ENCODE peak calls at places on chromosomes 4 and X, in eight cellular contexts. U is CD8-positive, alpha-beta T cell; X is CD4-positive, alpha-beta memory T cell; Y is spleen; B is left ventricle myocardium inferior; C is Peyer's patch; M is CD4-positive, alpha-beta T cell; J is upper lobe of right lung. E is an unnamed sample. For H3K27me3, the result is how much of the 10 kb centered on the place peaks cover.

GRCh38 chr4:152462715-152463114 is 73.2 kb downstream of the FBXW7 start:
- DNase-seq in Y (no peak), M (no peak), C (no peak), U (no peak), J (no peak), X (no peak), B (no peak), E (no peak)

GRCh38 chr4:140037353-140038030 is 116.5 kb downstream of the MAML3 start:
- DNase-seq in M (no peak), B (no peak), U (no peak), J (no peak), X (no peak), Y (no peak), C (no peak), E (no peak)

GRCh38 chr4:111773858-111774257 is 371.4 kb upstream of the FAM241A start:
- DNase-seq in U (no peak), J (no peak), X (no peak), M (no peak), Y (no peak), B (no peak), C (no peak), E (no peak)

GRCh38 chr4:12359420-12359819 is 930.7 kb upstream of the HS3ST1 start:
- DNase-seq in M (no peak), X (no peak), C (no peak), Y (no peak), J (no peak), U (no peak), B (no peak), E (no peak)

GRCh38 chr4:10554694-10555093 is 97.5 kb upstream of the ZNF518B start:
- DNase-seq in B (no peak), C (peak), Y (no peak), X (peak), U (peak), M (peak), J (no peak), E (no peak)

GRCh38 chr4:41205130-41205529 is 9.2 kb downstream of the APBB2 start:
- DNase-seq in C (no peak), B (no peak), X (no peak), J (no peak), U (no peak), M (no peak), Y (no peak), E (no peak)

GRCh38 chr4:152628128-152628527 is 51.7 kb downstream of the TMEM154 start:
- DNase-seq in J (no peak), X (no peak), U (no peak), B (peak), C (no peak), Y (no peak), M (no peak), E (no peak)

GRCh38 chr4:88457307-88458090 is 580 bp downstream of the HERC5 start:
- DNase-seq in C (peak), B (peak), M (no peak), U (no peak), J (peak), Y (peak), X (no peak), E (no peak)

GRCh38 chr4:17636696-17637351 is 22.4 kb downstream of the MED28 start:
- DNase-seq in J (peak), B (peak), X (peak), Y (peak), M (peak), C (peak), U (peak), E (peak)

GRCh38 chrX:149909324-149910177 is 19.8 kb upstream of the HSFX4 start:
- DNase-seq in M (no peak), U (peak), B (no peak), C (no peak), Y (no peak), X (peak), J (no peak), E (no peak)

GRCh38 chrX:149908727-149909126 is 20.6 kb upstream of the HSFX4 start:
- DNase-seq in B (no peak), C (no peak), J (no peak), Y (no peak), M (no peak), U (no peak), X (no peak), E (no peak)

GRCh38 chrX:149908308-149908707 is 21.1 kb upstream of the HSFX4 start:
- DNase-seq in Y (no peak), X (no peak), J (no peak), U (no peak), M (no peak), B (no peak), C (no peak), E (no peak)

GRCh38 chrX:149898554-149898953 is 17.6 kb downstream of the MAGEA8 start:
- DNase-seq in X (no peak), Y (no peak), C (no peak), J (no peak), M (no peak), U (no peak), B (no peak), E (no peak)

DNA sequence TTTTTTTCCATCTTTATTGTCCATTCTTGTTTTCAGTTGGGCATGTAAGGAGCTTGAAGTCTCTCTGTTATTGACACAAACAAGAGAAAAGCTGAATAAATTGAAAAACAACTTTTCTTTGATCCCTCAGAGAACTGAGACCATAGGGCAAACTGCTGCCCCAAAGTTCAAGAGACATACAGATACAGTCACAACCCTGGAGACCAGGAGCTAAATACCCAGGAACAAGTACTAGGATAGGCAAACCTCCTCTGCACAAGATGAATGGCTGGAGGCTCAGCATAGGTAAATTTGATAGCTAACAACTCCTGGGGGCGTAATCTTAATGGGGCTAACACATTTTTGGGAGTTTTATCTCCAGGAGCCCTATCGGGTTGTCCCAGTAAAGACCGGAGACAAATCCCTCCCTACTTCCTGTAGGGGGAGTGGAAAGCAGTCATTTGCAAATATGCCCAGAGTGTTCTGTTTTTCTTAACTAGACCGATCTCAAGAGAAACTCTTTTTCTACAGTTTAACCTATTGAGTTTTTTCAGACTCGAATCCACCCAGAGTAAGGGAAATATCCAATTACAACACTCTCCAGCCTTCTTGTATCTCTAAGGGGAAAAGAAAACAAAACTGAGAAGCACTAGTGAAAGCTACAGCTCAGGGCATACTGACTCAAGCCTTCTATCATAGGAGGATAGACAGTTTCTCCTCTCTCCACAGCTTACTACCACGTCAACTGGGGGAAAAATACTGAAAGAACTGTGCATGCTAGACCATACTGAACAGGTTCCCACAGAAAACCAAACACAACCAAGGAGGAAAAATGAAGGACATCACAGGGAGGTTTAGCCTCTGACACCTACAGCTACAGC is 23.1 kb downstream of the MAGEA8 start:
- DNase-seq in J (no peak), C (no peak), X (no peak), B (no peak), Y (no peak), M (no peak), U (no peak), E (no peak)
- H3K27me3 ChIP-seq in J (under half), C (under half), X (under half), B (under half), Y (under half), M (under half), U (under half), E (under half)

GRCh38 chr4:84502333-84502954 is 3.4 kb upstream of the NKX6-1 start:
- DNase-seq in C (no peak), X (no peak), J (no peak), B (no peak), M (no peak), Y (no peak), U (no peak), E (no peak)
- H3K27me3 ChIP-seq in C (under half), X (half or more), J (half or more), B (half or more), M (half or more), Y (half or more), U (half or more), E (under half)

DNA sequence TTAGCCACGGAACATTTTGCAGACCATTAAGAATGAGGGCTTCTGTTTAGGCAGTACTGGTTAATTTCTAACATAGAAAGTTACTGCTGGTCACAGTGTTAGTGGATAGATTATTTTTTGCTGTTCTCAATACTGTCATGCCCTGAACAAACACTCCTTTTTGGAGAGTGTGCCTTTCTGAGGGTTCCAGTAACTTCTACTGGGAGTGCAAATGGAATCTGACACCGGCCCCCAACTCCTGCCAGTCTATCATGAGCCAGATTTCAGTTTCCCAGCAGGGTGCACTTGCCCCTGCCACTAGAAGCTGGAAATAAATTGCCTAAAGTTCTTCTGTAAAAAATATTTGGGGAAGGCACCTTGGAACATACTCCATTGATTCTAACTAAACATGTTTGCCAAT is 224.4 kb upstream of the GPC4 start:
- DNase-seq in C (no peak), X (no peak), Y (no peak), J (no peak), B (no peak), U (no peak), M (no peak), E (no peak)
- H3K27me3 ChIP-seq in C (under half), X (under half), Y (under half), J (under half), B (under half), U (under half), M (under half), E (under half)

DNA sequence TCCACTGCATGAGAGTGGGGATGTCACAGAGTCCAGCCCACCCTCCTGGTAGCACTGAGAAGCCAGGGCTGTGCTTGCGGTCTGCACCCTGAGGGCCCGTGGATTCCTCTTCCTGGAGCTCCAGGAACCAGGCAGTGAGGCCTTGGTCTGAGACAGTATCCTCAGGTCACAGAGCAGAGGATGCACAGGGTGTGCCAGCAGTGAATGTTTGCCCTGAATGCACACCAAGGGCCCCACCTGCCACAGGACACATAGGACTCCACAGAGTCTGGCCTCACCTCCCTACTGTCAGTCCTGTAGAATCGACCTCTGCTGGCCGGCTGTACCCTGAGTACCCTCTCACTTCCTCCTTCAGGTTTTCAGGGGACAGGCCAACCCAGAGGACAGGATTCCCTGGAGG is 2.7 kb downstream of the MAGEA1 start:
- DNase-seq in B (no peak), Y (no peak), J (no peak), M (no peak), C (no peak), U (no peak), X (no peak), E (no peak)
- H3K27me3 ChIP-seq in B (under half), Y (under half), J (under half), M (under half), C (under half), U (under half), X (under half), E (under half)

DNA sequence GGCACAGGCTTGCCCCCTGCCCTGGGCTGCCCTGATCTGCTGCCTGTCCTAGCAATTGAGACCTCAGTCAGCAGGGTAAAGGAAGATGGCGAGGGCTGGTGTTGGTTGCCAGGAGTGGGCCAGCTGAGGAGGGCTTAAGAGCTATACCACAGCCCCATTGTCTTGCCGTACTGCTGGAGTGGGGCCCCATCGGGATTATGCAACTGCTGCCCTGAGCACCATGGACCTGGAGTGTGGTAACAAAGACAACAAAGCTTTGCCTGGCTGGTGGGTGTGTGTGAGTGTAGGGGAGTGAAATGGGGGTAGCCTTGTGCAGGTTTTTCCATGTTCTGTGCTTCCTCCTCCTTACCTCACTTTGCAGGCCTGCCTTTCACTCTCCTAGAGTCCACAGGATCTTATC is 74.3 kb downstream of the EFNB1 start:
- DNase-seq in B (no peak), X (no peak), Y (no peak), M (no peak), C (no peak), J (no peak), U (no peak), E (no peak)
- H3K27me3 ChIP-seq in B (under half), X (under half), Y (under half), M (under half), C (under half), J (under half), U (under half), E (under half)

GRCh38 chr4:155232432-155232831 is 24.0 kb downstream of the NPY2R start:
- DNase-seq in C (no peak), Y (no peak), M (no peak), U (no peak), J (no peak), B (no peak), X (no peak), E (no peak)
- H3K27me3 ChIP-seq in C (under half), Y (under half), M (under half), U (under half), J (under half), B (under half), X (under half), E (under half)

GRCh38 chrX:137548261-137548660 is 17.7 kb upstream of the ZIC3 start:
- DNase-seq in B (no peak), Y (no peak), X (no peak), C (no peak), M (no peak), J (no peak), U (no peak), E (no peak)

GRCh38 chrX:137547291-137547690 is 18.6 kb upstream of the ZIC3 start:
- DNase-seq in M (no peak), C (no peak), J (no peak), Y (no peak), X (no peak), U (no peak), B (no peak), E (no peak)

GRCh38 chrX:137549073-137549472 is 16.9 kb upstream of the ZIC3 start:
- DNase-seq in X (no peak), U (no peak), B (no peak), Y (no peak), J (no peak), C (no peak), M (no peak), E (no peak)

GRCh38 chrX:137550561-137551305 is 15.2 kb upstream of the ZIC3 start:
- DNase-seq in U (no peak), Y (no peak), M (no peak), C (no peak), X (no peak), B (no peak), J (no peak), E (no peak)

GRCh38 chrX:137549846-137550534 is 15.9 kb upstream of the ZIC3 start:
- DNase-seq in Y (no peak), X (no peak), M (no peak), J (no peak), B (no peak), C (no peak), U (no peak), E (no peak)
- H3K27me3 ChIP-seq in Y (half or more), X (under half), M (half or more), J (under half), B (half or more), C (under half), U (under half), E (under half)

E was measured in GM06990.